ENCODE peak calls at places on chromosomes 13 and 19, in seven cellular contexts. Y is GM23248; V is ascending aorta; E is heart left ventricle; L is CD8-positive, alpha-beta T cell; I is WERI-Rb-1; B is A673. M is an unnamed sample. For H3K9me3, the result is how much of the 10 kb centered on the place peaks cover.

GRCh38 chr19:48798937-48799336 is 11.9 kb downstream of the BCAT2 start:
- DNase-seq in L (no peak), V (no peak), I (peak), Y (no peak), E (no peak), B (peak), M (no peak)

GRCh38 chr19:33156354-33156753 is 24.4 kb downstream of the WDR88 start:
- DNase-seq in E (no peak), B (no peak), V (no peak), Y (peak), L (no peak), I (no peak), M (no peak)

GRCh38 chr13:77979721-77980377 is 61.2 kb upstream of the EDNRB start:
- DNase-seq in Y (peak), I (no peak), E (no peak), V (no peak), L (no peak), B (no peak), M (no peak)

GRCh38 chr13:100115693-100116254 is 26.9 kb downstream of the PCCA start:
- DNase-seq in E (no peak), V (no peak), Y (no peak), B (no peak), L (no peak), I (no peak), M (no peak)

GRCh38 chr13:32443111-32443510 is 15.2 kb upstream of the N4BP2L1 start:
- DNase-seq in L (no peak), I (peak), E (no peak), B (no peak), V (no peak), Y (peak), M (no peak)

GRCh38 chr13:94412870-94413269 is 66.6 kb downstream of the DCT start:
- DNase-seq in E (no peak), B (no peak), L (no peak), I (no peak), V (no peak), Y (no peak), M (no peak)

GRCh38 chr13:40204246-40204645 is 462.2 kb downstream of the FOXO1 start:
- DNase-seq in Y (no peak), E (no peak), V (no peak), L (no peak), B (no peak), I (no peak), M (no peak)

GRCh38 chr13:49711218-49711863 is 20.1 kb upstream of the EBPL start:
- DNase-seq in Y (peak), L (no peak), B (no peak), I (no peak), V (no peak), E (no peak), M (no peak)

GRCh38 chr13:44618326-44618725 is 42.2 kb upstream of the TSC22D1 start:
- DNase-seq in E (no peak), I (no peak), B (no peak), Y (no peak), L (no peak), V (no peak), M (no peak)

GRCh38 chr19:18507021-18507726 is 14.7 kb downstream of the ELL start:
- DNase-seq in V (no peak), B (no peak), E (no peak), Y (no peak), I (no peak), L (no peak), M (no peak)

GRCh38 chr13:42574011-42574410 is at the start of gene TNFSF11:
- DNase-seq in V (no peak), I (no peak), Y (no peak), B (no peak), L (no peak), E (no peak), M (no peak)

GRCh38 chr19:1235625-1236538 is 1.9 kb downstream of the CBARP start:
- DNase-seq in I (no peak), L (no peak), E (no peak), B (no peak), V (no peak), Y (peak), M (no peak)

GRCh38 chr19:42132030-42132628 is at the start of gene POU2F2:
- DNase-seq in L (peak), I (no peak), B (no peak), V (no peak), Y (no peak), E (peak), M (no peak)

GRCh38 chr19:41607668-41608067 is 19.2 kb downstream of the CEACAM4 start:
- DNase-seq in L (no peak), I (no peak), E (no peak), B (no peak), V (no peak), Y (no peak), M (no peak)

GRCh38 chr19:29528946-29529645 is 3.3 kb downstream of the VSTM2B start:
- DNase-seq in B (no peak), Y (peak), E (peak), L (no peak), V (no peak), I (no peak), M (no peak)

GRCh38 chr19:50638576-50638975 is 1.1 kb downstream of the SYT3 start:
- DNase-seq in V (no peak), B (no peak), Y (no peak), I (no peak), L (no peak), E (no peak), M (no peak)

GRCh38 chr13:26406791-26407190 is 150.7 kb upstream of the WASF3 start:
- DNase-seq in Y (peak), I (no peak), B (no peak), V (no peak), L (no peak), E (no peak), M (no peak)

GRCh38 chr19:51372649-51373504 is at the start of gene NKG7:
- DNase-seq in E (no peak), I (no peak), V (no peak), B (no peak), Y (no peak), L (peak), M (no peak)

GRCh38 chr19:42412223-42412622 is 15.0 kb downstream of the LIPE start:
- DNase-seq in V (no peak), E (peak), B (no peak), L (no peak), I (peak), Y (no peak), M (no peak)

GRCh38 chr19:49419173-49419572 is 4.1 kb downstream of the PTH2 start:
- DNase-seq in L (no peak), V (no peak), Y (no peak), I (no peak), E (no peak), B (no peak), M (no peak)

GRCh38 chr19:6801397-6802086 is 29.0 kb downstream of the VAV1 start:
- DNase-seq in B (peak), Y (peak), L (peak), V (peak), I (no peak), E (peak), M (peak)
- H3K4me3 ChIP-seq in B (peak), Y (peak), L (peak), V (peak), I (no peak), E (peak), M (peak)

GRCh38 chr19:9523885-9524474 is 14.5 kb downstream of the ZNF426 start:
- DNase-seq in V (no peak), Y (peak), B (no peak), L (no peak), E (no peak), I (no peak), M (no peak)
- H3K9me3 ChIP-seq in V (half or more), Y (under half), B (half or more), L (half or more), E (half or more), I (under half), M (under half)

GRCh38 chr13:113607056-113607455 is 22.5 kb downstream of the TFDP1 start:
- DNase-seq in E (no peak), I (no peak), L (no peak), V (no peak), B (no peak), Y (no peak), M (no peak)
- H3K4me3 ChIP-seq in E (no peak), I (no peak), L (no peak), V (no peak), B (no peak), Y (no peak), M (no peak)

DNA sequence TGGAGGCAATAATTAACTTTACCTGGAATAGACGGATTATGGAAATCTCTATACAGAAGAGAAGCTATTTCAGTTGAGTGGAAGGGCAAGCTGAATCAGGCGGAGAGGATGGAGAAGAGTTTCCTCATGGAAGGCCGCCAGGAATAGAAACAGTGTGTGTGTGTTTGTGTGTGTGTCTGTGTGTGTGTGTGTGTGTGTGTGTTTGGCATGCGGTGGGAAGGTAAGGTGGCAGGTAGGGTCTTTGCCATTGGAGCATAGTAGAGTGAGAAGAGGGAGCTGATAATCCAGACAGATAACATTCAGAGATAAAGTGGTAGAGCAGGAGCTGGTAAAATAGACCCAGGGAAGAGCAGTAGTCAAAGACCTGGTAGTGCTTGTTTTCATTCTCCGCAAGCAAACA is 9.2 kb upstream of the HS6ST3 start:
- DNase-seq in V (no peak), L (no peak), Y (no peak), E (no peak), B (no peak), I (no peak), M (no peak)
- H3K9me3 ChIP-seq in V (under half), L (under half), Y (under half), E (under half), B (under half), I (under half), M (under half)

GRCh38 chr19:36028313-36029041 is 4.2 kb downstream of the CLIP3 start:
- DNase-seq in L (no peak), V (no peak), E (no peak), I (no peak), Y (no peak), B (no peak), M (no peak)

GRCh38 chr19:36030264-36031148 is 2.2 kb downstream of the CLIP3 start:
- DNase-seq in E (no peak), V (no peak), L (no peak), I (no peak), Y (peak), B (no peak), M (no peak)

GRCh38 chr19:36026091-36026876 is 6.4 kb downstream of the CLIP3 start:
- DNase-seq in I (no peak), V (no peak), B (no peak), E (no peak), Y (no peak), L (no peak), M (no peak)

GRCh38 chr19:36025541-36025940 is 7.1 kb downstream of the CLIP3 start:
- DNase-seq in I (no peak), Y (no peak), V (no peak), E (no peak), L (no peak), B (no peak), M (no peak)

GRCh38 chr19:36027696-36028095 is 5.0 kb downstream of the CLIP3 start:
- DNase-seq in L (no peak), Y (no peak), I (no peak), V (no peak), B (no peak), E (no peak), M (no peak)
- H3K4me3 ChIP-seq in L (no peak), Y (no peak), I (no peak), V (no peak), B (no peak), E (no peak), M (no peak)

GRCh38 chr19:6239871-6240676 is 39.7 kb downstream of the MLLT1 start:
- DNase-seq in Y (no peak), V (no peak), I (no peak), L (no peak), B (no peak), E (no peak), M (no peak)
- H3K9me3 ChIP-seq in Y (under half), V (under half), I (under half), L (under half), B (under half), E (under half), M (under half)

DNA sequence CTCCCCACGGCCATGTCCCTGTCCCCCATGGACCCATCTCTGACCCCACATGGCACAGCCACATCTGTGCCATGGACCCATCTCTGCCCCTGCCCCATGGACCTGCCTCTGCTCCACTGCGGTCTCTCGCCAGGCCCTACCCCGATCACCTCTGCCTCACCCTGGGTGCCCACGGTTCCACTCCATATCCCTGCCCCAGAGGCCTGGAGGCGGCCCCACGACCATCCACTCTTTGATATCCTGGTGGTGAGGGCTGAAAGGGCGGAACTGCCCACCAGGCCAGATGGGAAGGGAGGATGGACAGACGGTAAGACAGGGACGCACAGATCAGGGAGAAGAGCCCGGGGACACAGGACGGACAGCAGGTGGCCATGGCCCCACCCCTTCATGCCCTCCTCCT is 327 bp downstream of the PTGER1 start:
- DNase-seq in Y (no peak), I (no peak), L (no peak), V (no peak), B (no peak), E (no peak), M (no peak)
- H3K4me3 ChIP-seq in Y (no peak), I (peak), L (no peak), V (peak), B (no peak), E (no peak), M (peak)

GRCh38 chr19:28514166-28514565 is 698.8 kb downstream of the UQCRFS1 start:
- DNase-seq in V (no peak), L (no peak), E (no peak), I (no peak), B (no peak), Y (no peak), M (no peak)
- H3K9me3 ChIP-seq in V (under half), L (under half), E (under half), I (under half), B (under half), Y (under half), M (under half)

GRCh38 chr19:38118176-38118575 is 105.8 kb downstream of the DPF1 start:
- DNase-seq in L (no peak), I (no peak), B (no peak), V (no peak), Y (no peak), E (no peak), M (no peak)
- H3K4me3 ChIP-seq in L (no peak), I (no peak), B (no peak), V (no peak), Y (no peak), E (no peak), M (no peak)

GRCh38 chr19:53409505-53410204 is 14.7 kb downstream of the ZNF765 start:
- DNase-seq in I (no peak), Y (no peak), E (no peak), L (no peak), B (no peak), V (no peak), M (no peak)
- H3K9me3 ChIP-seq in I (under half), Y (under half), E (half or more), L (under half), B (under half), V (half or more), M (under half)

M was measured in SK-N-MC.